ENCODE peak calls at places on chromosome 13, in five cellular contexts. Y, A, G, W and F are unnamed samples.

GRCh38 chr13:97130201-97130600 is 91.9 kb upstream of the MBNL2 start:
- DNase-seq in Y (no peak), A (no peak), G (no peak), W (no peak), F (no peak)

GRCh38 chr13:50382951-50383350 is 367.7 kb downstream of the KCNRG start:
- DNase-seq in Y (no peak), A (no peak), G (no peak), W (no peak), F (no peak)

GRCh38 chr13:35891486-35891885 is 239.7 kb downstream of the DCLK1 start:
- DNase-seq in Y (no peak), A (no peak), G (no peak), W (no peak), F (no peak)

GRCh38 chr13:26967119-26968038 is 204.2 kb downstream of the USP12 start:
- DNase-seq in Y (peak; percentile 64), A (no peak), G (peak; percentile 30), W (no peak), F (no peak)

GRCh38 chr13:80438521-80438920 is 97.6 kb upstream of the SPRY2 start:
- DNase-seq in Y (no peak), A (no peak), G (no peak), W (no peak), F (no peak)

GRCh38 chr13:85194482-85194881 is 604.7 kb downstream of the SLITRK6 start:
- DNase-seq in Y (no peak), A (no peak), G (no peak), W (no peak), F (no peak)

GRCh38 chr13:20301391-20302071 is 69.4 kb upstream of the GJB6 start:
- DNase-seq in Y (no peak), A (no peak), G (no peak), W (no peak), F (no peak)

GRCh38 chr13:91771229-91771628 is 372.8 kb downstream of the GPC5 start:
- DNase-seq in Y (no peak), A (no peak), G (no peak), W (no peak), F (no peak)

GRCh38 chr13:50376895-50377575 is 361.8 kb downstream of the KCNRG start:
- DNase-seq in Y (no peak), A (peak; percentile 28), G (no peak), W (no peak), F (no peak)

GRCh38 chr13:103941506-103942148 is 875.4 kb upstream of the SLC10A2 start:
- DNase-seq in Y (no peak), A (no peak), G (no peak), W (no peak), F (no peak)

GRCh38 chr13:50715402-50716146 is 127.9 kb downstream of the DLEU7 start:
- DNase-seq in Y (no peak), A (no peak), G (no peak), W (peak; percentile 14), F (no peak)

GRCh38 chr13:35255241-35255640 is 221.2 kb downstream of the MAB21L1 start:
- DNase-seq in Y (no peak), A (no peak), G (no peak), W (no peak), F (no peak)

GRCh38 chr13:23159205-23159586 is 21.6 kb upstream of the SGCG start:
- DNase-seq in Y (no peak), A (peak; percentile 31), G (no peak), W (no peak), F (no peak)

GRCh38 chr13:36674337-36675212 is 755 bp downstream of the SERTM1 start:
- DNase-seq in Y (no peak), A (no peak), G (no peak), W (no peak), F (no peak)

GRCh38 chr13:36417328-36417727 is 15.0 kb upstream of the CCNA1 start:
- DNase-seq in Y (no peak), A (no peak), G (no peak), W (no peak), F (no peak)

GRCh38 chr13:75194717-75195116 is 287.3 kb downstream of the TBC1D4 start:
- DNase-seq in Y (no peak), A (no peak), G (no peak), W (no peak), F (no peak)
- H3K27ac ChIP-seq in Y (peak overlapping the region; percentile 40), A (no peak overlapping the region), G (no peak overlapping the region), W (peak overlapping the region; percentile 11), F (no peak overlapping the region)

GRCh38 chr13:99354371-99354951 is 47.3 kb upstream of the GPR183 start:
- DNase-seq in Y (no peak), A (peak; percentile 45), G (no peak), W (no peak), F (no peak)

GRCh38 chr13:99357149-99357596 is 50.0 kb upstream of the GPR183 start:
- DNase-seq in Y (no peak), A (peak; percentile 48), G (no peak), W (no peak), F (peak; percentile 53)

GRCh38 chr13:99353836-99354235 is 46.6 kb upstream of the GPR183 start:
- DNase-seq in Y (no peak), A (no peak), G (no peak), W (no peak), F (no peak)

GRCh38 chr13:99356216-99357089 is 49.3 kb upstream of the GPR183 start:
- DNase-seq in Y (no peak), A (no peak), G (no peak), W (no peak), F (peak; percentile 53)

GRCh38 chr13:99355267-99356215 is 48.3 kb upstream of the GPR183 start:
- DNase-seq in Y (no peak), A (no peak), G (no peak), W (no peak), F (no peak)
- H3K4me1 ChIP-seq in Y (peaks cover 7% of the 10 kb centered on the region), A (peaks cover 22% of the 10 kb centered on the region), G (no peaks in the 10 kb centered on the region), W (peaks cover 3% of the 10 kb centered on the region), F (peaks cover 100% of the 10 kb centered on the region)

GRCh38 chr13:99301913-99302636 is 5.1 kb downstream of the GPR183 start:
- DNase-seq in Y (no peak), A (no peak), G (no peak), W (no peak), F (no peak)

GRCh38 chr13:99303863-99304521 is 3.2 kb downstream of the GPR183 start:
- DNase-seq in Y (no peak), A (no peak), G (no peak), W (no peak), F (peak; percentile 57)

GRCh38 chr13:99305180-99305965 is 1.8 kb downstream of the GPR183 start:
- DNase-seq in Y (no peak), A (no peak), G (no peak), W (no peak), F (no peak)

GRCh38 chr13:99302637-99303505 is 4.3 kb downstream of the GPR183 start:
- DNase-seq in Y (no peak), A (no peak), G (no peak), W (no peak), F (no peak)

GRCh38 chr13:99304541-99304940 is 2.7 kb downstream of the GPR183 start:
- DNase-seq in Y (no peak), A (no peak), G (no peak), W (no peak), F (no peak)
- H3K4me3 ChIP-seq in Y (no peak overlapping the region), A (no peak overlapping the region), G (no peak overlapping the region), W (peak overlapping the region; percentile 50), F (peak overlapping the region; percentile 85)

GRCh38 chr13:42970824-42971669 is 21.0 kb downstream of the EPSTI1 start:
- DNase-seq in Y (no peak), A (peak; percentile 70), G (no peak), W (no peak), F (no peak)
- H3K27ac ChIP-seq in Y (no peak overlapping the region), A (no peak overlapping the region), G (no peak overlapping the region), W (no peak overlapping the region), F (no peak overlapping the region)

GRCh38 chr13:114079601-114080536 is 52.6 kb downstream of the RASA3 start:
- DNase-seq in Y (peak; percentile 52), A (no peak), G (peak; percentile 24), W (no peak), F (no peak)
- H3K4me1 ChIP-seq in Y (peaks cover 16% of the 10 kb centered on the region), A (peaks cover 15% of the 10 kb centered on the region), G (peaks cover 14% of the 10 kb centered on the region), W (no peaks in the 10 kb centered on the region), F (peaks cover 39% of the 10 kb centered on the region)

DNA sequence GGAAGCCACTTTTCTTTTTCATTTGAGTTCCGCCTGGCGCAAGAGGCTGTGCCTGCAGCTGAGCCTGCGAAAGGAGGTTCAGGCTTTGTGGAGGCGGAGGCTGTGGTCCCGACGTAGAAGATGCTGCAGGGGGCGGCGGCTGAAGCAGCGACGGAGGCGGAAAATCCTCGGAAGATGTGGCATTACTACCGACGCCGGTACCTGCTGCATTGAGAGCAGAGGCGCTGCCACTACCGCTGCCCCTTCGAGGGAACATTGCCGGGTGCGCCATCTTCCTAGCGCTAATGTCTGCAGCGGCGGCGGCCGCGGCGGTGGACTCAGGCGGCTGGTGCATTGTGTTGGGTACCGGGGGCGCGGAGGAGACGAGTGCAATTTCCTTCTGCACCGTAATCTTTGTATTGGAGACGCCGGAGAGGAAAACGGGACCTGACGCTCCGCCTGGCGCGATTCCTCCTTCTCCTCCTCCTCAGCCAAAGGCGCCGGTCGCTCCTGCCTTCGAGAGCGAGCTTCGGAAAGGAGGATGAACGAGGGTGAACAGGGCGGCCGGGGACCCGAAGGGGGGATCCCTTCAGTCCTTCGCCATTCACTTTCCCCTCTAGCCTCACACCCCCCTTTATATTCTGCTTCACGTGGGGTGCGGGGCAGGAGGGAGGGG is at the start of gene TSC22D1:
- DNase-seq in Y (no peak), A (peak; percentile 21), G (peak; percentile 42), W (no peak), F (peak; percentile 53)
- H3K4me3 ChIP-seq in Y (peak within 1 kb of the TSS; percentile 82), A (peak within 1 kb of the TSS; percentile 84), G (peak within 1 kb of the TSS; percentile 73), W (peak within 1 kb of the TSS; percentile 97), F (peak within 1 kb of the TSS; percentile 98)

DNA sequence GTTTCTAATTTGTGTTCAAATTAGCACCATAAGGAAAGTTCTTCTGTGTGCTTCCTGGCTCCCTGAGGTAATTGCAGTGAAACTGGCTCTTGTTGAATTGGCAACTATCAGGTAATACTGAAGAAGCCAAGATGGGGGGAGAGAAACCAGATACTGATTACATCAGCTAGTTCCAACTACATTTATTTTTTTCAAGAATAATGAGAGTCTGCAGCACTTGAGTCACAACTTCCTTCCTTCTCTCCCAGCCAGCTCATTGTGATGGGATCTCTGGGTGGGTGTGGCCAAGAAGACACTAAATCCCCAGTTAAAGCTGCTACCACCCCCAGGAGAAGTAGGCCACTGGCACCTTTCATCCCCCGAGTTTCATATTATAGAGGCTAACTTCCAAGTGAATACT is 100.7 kb upstream of the RXFP2 start:
- DNase-seq in Y (no peak), A (peak; percentile 32), G (no peak), W (no peak), F (no peak)
- H3K27ac ChIP-seq in Y (no peak overlapping the region), A (no peak overlapping the region), G (no peak overlapping the region), W (no peak overlapping the region), F (no peak overlapping the region)